ENCODE peak calls at places on chromosomes 2 and 18, in four cellular contexts. Y is skeletal muscle cell; D is hepatocyte; I is naive thymus-derived CD4-positive, alpha-beta T cell. U is an unnamed sample.

GRCh38 chr2:192127434-192127833 is 67.3 kb downstream of the TMEFF2 start:
- DNase-seq in I (no peak), Y (no peak), D (no peak), U (no peak)

GRCh38 chr18:78102135-78102534 is 852.5 kb downstream of the GALR1 start:
- DNase-seq in I (no peak), Y (no peak), D (no peak), U (no peak)

GRCh38 chr2:144774786-144775185 is 254.9 kb upstream of the ZEB2 start:
- DNase-seq in I (no peak), D (no peak), Y (no peak), U (no peak)

GRCh38 chr18:10591891-10592290 is 66.1 kb downstream of the NAPG start:
- DNase-seq in Y (no peak), I (no peak), D (no peak), U (no peak)

GRCh38 chr18:58527116-58528010 is 101.5 kb downstream of the ALPK2 start:
- DNase-seq in D (peak), I (no peak), Y (no peak), U (no peak)

GRCh38 chr2:209239585-209239938 is 184.3 kb upstream of the MAP2 start:
- DNase-seq in I (no peak), Y (no peak), D (no peak), U (no peak)

GRCh38 chr2:117519238-117519637 is 295.3 kb upstream of the DDX18 start:
- DNase-seq in D (no peak), I (no peak), Y (no peak), U (no peak)

GRCh38 chr18:27185025-27185763 is at the start of gene CHST9:
- DNase-seq in I (no peak), D (peak), Y (no peak), U (no peak)

GRCh38 chr2:148982282-148982681 is 56.2 kb upstream of the LYPD6B start:
- DNase-seq in Y (no peak), I (no peak), D (no peak), U (no peak)

GRCh38 chr18:51235011-51235789 is 37.7 kb upstream of the MEX3C start:
- DNase-seq in Y (no peak), D (peak), I (no peak), U (no peak)

GRCh38 chr18:11118051-11118450 is 31.3 kb downstream of the PIEZO2 start:
- DNase-seq in I (no peak), Y (no peak), D (no peak), U (no peak)

GRCh38 chr2:215435261-215435808 is 533 bp downstream of the FN1 start:
- DNase-seq in Y (no peak), D (peak), I (peak), U (no peak)

GRCh38 chr2:201235865-201236811 is 24.2 kb upstream of the CASP8 start:
- DNase-seq in D (peak), Y (peak), I (peak), U (no peak)

GRCh38 chr2:221370076-221370941 is 201.8 kb downstream of the EPHA4 start:
- DNase-seq in D (no peak), I (no peak), Y (no peak), U (no peak)

GRCh38 chr2:69372767-69373166 is 14.3 kb downstream of the GFPT1 start:
- DNase-seq in D (no peak), Y (no peak), I (no peak), U (no peak)

GRCh38 chr2:218810251-218810650 is 21.4 kb downstream of the PRKAG3 start:
- DNase-seq in I (no peak), Y (no peak), D (no peak), U (no peak)

GRCh38 chr2:165902929-165903328 is 50.6 kb downstream of the TTC21B start:
- DNase-seq in D (no peak), Y (no peak), I (no peak), U (peak)

GRCh38 chr18:74299746-74300145 is 8.0 kb upstream of the CYB5A start:
- DNase-seq in I (no peak), Y (no peak), D (no peak), U (no peak)

GRCh38 chr2:26764078-26764887 is at the start of gene SLC35F6:
- DNase-seq in D (peak), Y (no peak), I (peak), U (peak)
- H3K4me3 ChIP-seq in D (peak), Y (peak), I (peak), U (peak)

GRCh38 chr2:160649698-160650097 is 156.1 kb upstream of the RBMS1 start:
- DNase-seq in Y (no peak), D (no peak), I (no peak), U (no peak)

GRCh38 chr2:160646684-160647444 is 153.3 kb upstream of the RBMS1 start:
- DNase-seq in Y (no peak), I (no peak), D (no peak), U (no peak)

GRCh38 chr2:160650196-160651108 is 156.8 kb upstream of the RBMS1 start:
- DNase-seq in Y (no peak), I (no peak), D (no peak), U (no peak)

GRCh38 chr2:160651416-160652200 is 158.0 kb upstream of the RBMS1 start:
- DNase-seq in I (no peak), Y (peak), D (no peak), U (no peak)

DNA sequence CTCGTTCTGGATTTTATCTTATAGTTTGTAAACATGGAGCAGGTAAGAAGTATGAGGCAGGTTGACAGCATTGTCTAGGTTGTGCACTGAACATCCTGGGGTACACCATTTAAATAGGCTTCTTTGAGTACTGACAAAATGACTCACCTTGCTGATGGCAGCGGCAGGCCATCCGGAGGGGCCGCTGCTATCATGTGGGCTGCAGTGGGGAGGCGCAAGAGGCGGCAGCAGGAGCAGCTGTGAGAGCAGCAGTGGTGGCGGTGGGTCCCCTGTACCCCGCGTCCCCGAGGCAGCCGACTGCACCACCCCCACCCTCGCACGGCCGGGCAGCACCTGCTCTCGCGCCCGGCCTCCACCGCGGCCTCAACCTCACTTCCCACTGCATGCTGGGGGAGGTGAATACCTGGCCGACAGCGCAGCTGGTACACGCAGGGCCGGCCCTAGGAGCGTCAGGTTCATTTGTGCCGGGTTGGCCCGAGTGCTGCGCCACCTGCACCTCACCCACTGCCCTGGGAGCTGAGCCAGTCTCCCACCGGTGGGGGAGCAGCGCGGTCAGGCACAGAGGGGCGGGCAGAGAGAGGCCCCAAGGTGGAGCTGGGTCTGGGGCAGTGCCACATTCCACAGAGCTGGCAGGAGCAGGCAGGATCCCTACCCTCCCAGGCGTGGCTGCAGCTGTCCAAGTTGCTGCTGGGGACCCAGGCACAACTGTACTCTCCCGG is 154.5 kb upstream of the RBMS1 start:
- DNase-seq in I (no peak), D (no peak), Y (no peak), U (no peak)
- H3K4me3 ChIP-seq in I (no peak), D (no peak), Y (no peak), U (no peak)

DNA sequence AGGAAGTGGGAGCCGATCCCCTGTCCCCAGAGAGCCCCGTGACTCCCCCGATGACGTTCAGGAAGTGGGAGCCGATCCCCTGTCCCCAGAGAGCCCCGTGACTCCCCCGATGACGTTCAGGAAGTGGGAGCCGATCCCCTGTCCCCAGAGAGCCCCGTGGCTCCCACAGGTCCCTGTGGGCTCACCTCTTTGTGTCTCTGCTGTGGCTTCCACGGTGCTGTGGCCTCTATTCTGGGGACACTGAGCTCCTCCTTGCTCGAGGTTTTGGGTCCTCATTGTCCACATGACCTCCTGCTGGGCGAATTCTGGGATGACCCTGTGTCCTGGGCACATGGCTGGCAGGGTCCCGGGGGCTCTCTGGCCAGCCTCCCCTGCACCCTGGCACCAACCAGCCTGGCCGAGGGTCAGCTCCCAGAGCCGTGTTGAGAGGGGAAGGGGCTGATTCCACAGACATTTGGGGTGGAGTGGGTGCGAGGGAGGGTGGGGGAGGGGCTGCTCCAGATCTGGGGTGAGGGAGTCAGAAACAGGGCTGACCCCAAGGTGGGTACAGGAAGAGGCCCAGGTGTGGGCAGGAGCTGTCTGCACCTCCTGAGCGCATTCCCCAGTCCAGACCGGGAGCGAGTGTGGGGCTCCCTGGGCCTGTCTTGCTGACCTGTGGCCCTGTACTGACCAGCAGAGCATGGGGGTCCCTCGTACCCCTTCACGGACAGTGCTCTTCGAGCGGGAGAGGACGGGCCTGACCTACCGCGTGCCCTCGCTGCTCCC is 5.0 kb downstream of the NEU4 start:
- DNase-seq in I (no peak), Y (no peak), D (no peak), U (no peak)
- H3K4me3 ChIP-seq in I (no peak), Y (no peak), D (no peak), U (no peak)

GRCh38 chr2:568639-568963 is 108.6 kb downstream of the TMEM18 start:
- DNase-seq in D (no peak), I (no peak), Y (no peak), U (peak)
- H3K4me3 ChIP-seq in D (no peak), I (no peak), Y (peak), U (no peak)

GRCh38 chr2:29920130-29920577 is 1.2 kb downstream of the ALK start:
- DNase-seq in Y (peak), I (peak), D (peak), U (no peak)
- H3K4me3 ChIP-seq in Y (peak), I (no peak), D (no peak), U (no peak)

GRCh38 chr2:46010223-46010924 is 286.8 kb upstream of the EPAS1 start:
- DNase-seq in Y (no peak), D (no peak), I (no peak), U (no peak)
- H3K4me3 ChIP-seq in Y (no peak), D (no peak), I (no peak), U (no peak)

GRCh38 chr18:79439201-79440023 is 43.7 kb downstream of the NFATC1 start:
- DNase-seq in Y (peak), I (peak), D (peak), U (peak)
- H3K4me3 ChIP-seq in Y (no peak), I (no peak), D (no peak), U (no peak)

DNA sequence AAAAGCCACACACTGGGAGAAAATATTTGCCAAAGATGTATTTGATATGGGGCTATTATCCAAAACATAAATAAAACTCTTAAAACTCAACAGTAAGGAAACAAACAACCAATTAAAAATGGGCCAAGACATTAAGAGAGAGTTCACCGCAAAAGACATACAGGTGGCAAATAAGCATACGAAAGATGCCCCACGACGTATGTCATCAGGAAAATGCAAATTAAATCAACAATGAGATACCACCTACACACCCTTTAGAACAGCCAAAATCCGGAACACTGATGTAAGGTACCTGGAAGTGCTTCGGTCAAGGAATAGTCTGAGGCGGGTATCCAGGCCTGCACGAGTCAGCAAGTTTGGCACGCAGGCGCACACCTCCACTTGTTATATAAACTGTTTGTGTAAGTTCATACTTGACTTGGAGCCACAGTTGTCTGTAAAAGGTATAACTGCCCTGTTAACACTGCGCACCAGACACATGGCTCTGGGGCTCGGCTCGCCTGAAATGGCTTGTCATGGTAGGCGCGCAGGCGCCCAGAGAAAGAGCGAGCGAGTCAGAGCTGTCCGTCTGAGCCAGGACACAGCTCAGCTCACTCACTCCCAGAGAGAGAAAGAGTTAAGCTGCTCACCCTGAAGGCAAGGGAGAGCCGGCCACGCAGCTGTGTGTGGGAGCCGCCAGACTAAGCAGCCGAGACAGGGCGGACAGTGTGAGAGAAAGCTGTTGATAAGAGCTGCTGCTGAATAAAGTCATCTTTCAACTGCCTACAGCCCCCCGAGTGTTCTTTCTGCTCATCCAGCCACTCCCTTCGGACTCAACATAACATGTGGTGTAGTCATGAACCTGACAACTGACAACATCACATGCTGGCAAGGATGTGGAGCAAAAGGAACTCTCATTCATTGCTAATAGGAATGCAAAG is 87.3 kb downstream of the HNRNPLL start:
- DNase-seq in I (no peak), D (peak), Y (no peak), U (no peak)
- H3K4me3 ChIP-seq in I (no peak), D (no peak), Y (peak), U (no peak)

GRCh38 chr2:50335852-50336251 is 696.1 kb downstream of the NRXN1 start:
- DNase-seq in D (no peak), Y (no peak), I (no peak), U (no peak)
- H3K4me3 ChIP-seq in D (no peak), Y (no peak), I (no peak), U (no peak)

GRCh38 chr2:25294573-25295462 is 46.9 kb downstream of the DNMT3A start:
- DNase-seq in Y (no peak), I (peak), D (no peak), U (no peak)
- H3K4me3 ChIP-seq in Y (no peak), I (peak), D (no peak), U (no peak)

U was measured in HFF-Myc.